ENCODE peak calls at places on chromosomes 13 and 19, in ten cellular contexts. One of them, this sample, is unnamed. For H3K9me3 and H3K36me3, the result is how much of the 10 kb centered on the place peaks cover.

GRCh38 chr13:35874704-35875103 is 256.5 kb downstream of the DCLK1 start:
- DNase-seq in CD8-positive, alpha-beta T cell: no peak
- DNase-seq in heart left ventricle: peak
- DNase-seq in naive thymus-derived CD4-positive, alpha-beta T cell: no peak
- DNase-seq in OCI-LY7: no peak
- DNase-seq in upper lobe of right lung: no peak
- DNase-seq in body of pancreas: no peak
- DNase-seq in fibroblast of lung: no peak
- DNase-seq in PC-3: no peak
- DNase-seq in heart right ventricle: peak
- DNase-seq in this sample: no peak

GRCh38 chr13:110462091-110462490 is 99.4 kb downstream of the RAB20 start:
- DNase-seq in PC-3: no peak
- DNase-seq in upper lobe of right lung: no peak
- DNase-seq in naive thymus-derived CD4-positive, alpha-beta T cell: no peak
- DNase-seq in fibroblast of lung: no peak
- DNase-seq in body of pancreas: no peak
- DNase-seq in OCI-LY7: no peak
- DNase-seq in CD8-positive, alpha-beta T cell: no peak
- DNase-seq in heart right ventricle: no peak
- DNase-seq in heart left ventricle: no peak
- DNase-seq in this sample: no peak

GRCh38 chr19:39479916-39480315 is 722 bp upstream of the TIMM50 start:
- DNase-seq in heart right ventricle: no peak
- DNase-seq in heart left ventricle: no peak
- DNase-seq in naive thymus-derived CD4-positive, alpha-beta T cell: no peak
- DNase-seq in fibroblast of lung: no peak
- DNase-seq in upper lobe of right lung: no peak
- DNase-seq in OCI-LY7: peak
- DNase-seq in PC-3: no peak
- DNase-seq in CD8-positive, alpha-beta T cell: no peak
- DNase-seq in body of pancreas: no peak
- DNase-seq in this sample: no peak

GRCh38 chr13:106561551-106562170 is 6.3 kb downstream of the ARGLU1 start:
- DNase-seq in fibroblast of lung: peak
- DNase-seq in OCI-LY7: no peak
- DNase-seq in PC-3: no peak
- DNase-seq in upper lobe of right lung: no peak
- DNase-seq in heart left ventricle: peak
- DNase-seq in naive thymus-derived CD4-positive, alpha-beta T cell: peak
- DNase-seq in CD8-positive, alpha-beta T cell: peak
- DNase-seq in heart right ventricle: no peak
- DNase-seq in body of pancreas: peak
- DNase-seq in this sample: no peak

GRCh38 chr19:7729211-7729610 is 2.7 kb downstream of the CLEC4G start:
- DNase-seq in heart left ventricle: no peak
- DNase-seq in PC-3: no peak
- DNase-seq in heart right ventricle: no peak
- DNase-seq in CD8-positive, alpha-beta T cell: no peak
- DNase-seq in body of pancreas: peak
- DNase-seq in naive thymus-derived CD4-positive, alpha-beta T cell: no peak
- DNase-seq in OCI-LY7: no peak
- DNase-seq in fibroblast of lung: no peak
- DNase-seq in upper lobe of right lung: no peak
- DNase-seq in this sample: no peak

GRCh38 chr13:30615851-30616311 is 1.8 kb upstream of the USPL1 start:
- DNase-seq in heart right ventricle: no peak
- DNase-seq in upper lobe of right lung: no peak
- DNase-seq in PC-3: peak
- DNase-seq in fibroblast of lung: peak
- DNase-seq in CD8-positive, alpha-beta T cell: no peak
- DNase-seq in OCI-LY7: peak
- DNase-seq in body of pancreas: no peak
- DNase-seq in naive thymus-derived CD4-positive, alpha-beta T cell: no peak
- DNase-seq in heart left ventricle: no peak
- DNase-seq in this sample: no peak

GRCh38 chr13:97962887-97963286 is 9.4 kb downstream of the IPO5 start:
- DNase-seq in naive thymus-derived CD4-positive, alpha-beta T cell: no peak
- DNase-seq in OCI-LY7: no peak
- DNase-seq in CD8-positive, alpha-beta T cell: no peak
- DNase-seq in heart right ventricle: no peak
- DNase-seq in heart left ventricle: no peak
- DNase-seq in upper lobe of right lung: no peak
- DNase-seq in body of pancreas: no peak
- DNase-seq in fibroblast of lung: no peak
- DNase-seq in PC-3: no peak
- DNase-seq in this sample: no peak

GRCh38 chr19:37594982-37595382 is 306 bp downstream of the ZNF540 start:
- DNase-seq in fibroblast of lung: peak
- DNase-seq in heart left ventricle: peak
- DNase-seq in CD8-positive, alpha-beta T cell: peak
- DNase-seq in heart right ventricle: peak
- DNase-seq in body of pancreas: peak
- DNase-seq in PC-3: no peak
- DNase-seq in naive thymus-derived CD4-positive, alpha-beta T cell: peak
- DNase-seq in upper lobe of right lung: peak
- DNase-seq in OCI-LY7: no peak
- DNase-seq in this sample: peak

GRCh38 chr19:47376589-47377144 is 27.6 kb downstream of the DHX34 start:
- DNase-seq in naive thymus-derived CD4-positive, alpha-beta T cell: no peak
- DNase-seq in PC-3: no peak
- DNase-seq in CD8-positive, alpha-beta T cell: no peak
- DNase-seq in heart left ventricle: no peak
- DNase-seq in upper lobe of right lung: no peak
- DNase-seq in OCI-LY7: no peak
- DNase-seq in heart right ventricle: no peak
- DNase-seq in fibroblast of lung: no peak
- DNase-seq in body of pancreas: no peak
- DNase-seq in this sample: no peak

GRCh38 chr19:47284324-47284899 is 9.7 kb downstream of the INAFM1 start:
- DNase-seq in naive thymus-derived CD4-positive, alpha-beta T cell: no peak
- DNase-seq in heart left ventricle: no peak
- DNase-seq in PC-3: peak
- DNase-seq in OCI-LY7: peak
- DNase-seq in fibroblast of lung: peak
- DNase-seq in body of pancreas: peak
- DNase-seq in upper lobe of right lung: no peak
- DNase-seq in heart right ventricle: no peak
- DNase-seq in CD8-positive, alpha-beta T cell: peak
- DNase-seq in this sample: peak

GRCh38 chr19:55178781-55179569 is 1.1 kb downstream of the SYT5 start:
- DNase-seq in heart right ventricle: peak
- DNase-seq in body of pancreas: peak
- DNase-seq in upper lobe of right lung: peak
- DNase-seq in CD8-positive, alpha-beta T cell: peak
- DNase-seq in fibroblast of lung: peak
- DNase-seq in PC-3: peak
- DNase-seq in heart left ventricle: peak
- DNase-seq in OCI-LY7: peak
- DNase-seq in naive thymus-derived CD4-positive, alpha-beta T cell: peak
- DNase-seq in this sample: peak

GRCh38 chr19:53509443-53509842 is 28.5 kb upstream of the ZNF331 start:
- DNase-seq in PC-3: no peak
- DNase-seq in upper lobe of right lung: no peak
- DNase-seq in fibroblast of lung: no peak
- DNase-seq in body of pancreas: no peak
- DNase-seq in OCI-LY7: no peak
- DNase-seq in naive thymus-derived CD4-positive, alpha-beta T cell: no peak
- DNase-seq in heart right ventricle: no peak
- DNase-seq in CD8-positive, alpha-beta T cell: no peak
- DNase-seq in heart left ventricle: no peak
- DNase-seq in this sample: no peak

GRCh38 chr19:11375143-11375948 is 880 bp downstream of the SWSAP1 start:
- DNase-seq in heart left ventricle: peak
- DNase-seq in fibroblast of lung: no peak
- DNase-seq in heart right ventricle: peak
- DNase-seq in OCI-LY7: peak
- DNase-seq in PC-3: peak
- DNase-seq in body of pancreas: peak
- DNase-seq in naive thymus-derived CD4-positive, alpha-beta T cell: peak
- DNase-seq in upper lobe of right lung: peak
- DNase-seq in CD8-positive, alpha-beta T cell: peak
- DNase-seq in this sample: peak

GRCh38 chr13:35283856-35284255 is 192.6 kb downstream of the MAB21L1 start:
- DNase-seq in PC-3: peak
- DNase-seq in OCI-LY7: no peak
- DNase-seq in fibroblast of lung: peak
- DNase-seq in heart left ventricle: no peak
- DNase-seq in CD8-positive, alpha-beta T cell: no peak
- DNase-seq in body of pancreas: no peak
- DNase-seq in heart right ventricle: no peak
- DNase-seq in upper lobe of right lung: no peak
- DNase-seq in naive thymus-derived CD4-positive, alpha-beta T cell: no peak
- DNase-seq in this sample: no peak

GRCh38 chr13:46062190-46062589 is 9.6 kb upstream of the ZC3H13 start:
- DNase-seq in heart right ventricle: no peak
- DNase-seq in naive thymus-derived CD4-positive, alpha-beta T cell: no peak
- DNase-seq in body of pancreas: no peak
- DNase-seq in upper lobe of right lung: no peak
- DNase-seq in fibroblast of lung: peak
- DNase-seq in OCI-LY7: no peak
- DNase-seq in CD8-positive, alpha-beta T cell: no peak
- DNase-seq in PC-3: peak
- DNase-seq in heart left ventricle: no peak
- DNase-seq in this sample: no peak

GRCh38 chr19:52034051-52034728 is 6.0 kb upstream of the ZNF614 start:
- DNase-seq in upper lobe of right lung: no peak
- DNase-seq in OCI-LY7: no peak
- DNase-seq in heart left ventricle: no peak
- DNase-seq in heart right ventricle: no peak
- DNase-seq in PC-3: no peak
- DNase-seq in naive thymus-derived CD4-positive, alpha-beta T cell: no peak
- DNase-seq in CD8-positive, alpha-beta T cell: no peak
- DNase-seq in body of pancreas: no peak
- DNase-seq in fibroblast of lung: peak
- DNase-seq in this sample: no peak

GRCh38 chr19:52039169-52039568 is 9.5 kb downstream of the ZNF432 start:
- DNase-seq in heart right ventricle: no peak
- DNase-seq in naive thymus-derived CD4-positive, alpha-beta T cell: no peak
- DNase-seq in upper lobe of right lung: no peak
- DNase-seq in OCI-LY7: no peak
- DNase-seq in CD8-positive, alpha-beta T cell: no peak
- DNase-seq in heart left ventricle: no peak
- DNase-seq in PC-3: no peak
- DNase-seq in fibroblast of lung: no peak
- DNase-seq in body of pancreas: no peak
- DNase-seq in this sample: no peak
- H3K9me3 ChIP-seq in heart right ventricle: under half
- H3K9me3 ChIP-seq in naive thymus-derived CD4-positive, alpha-beta T cell: under half
- H3K9me3 ChIP-seq in upper lobe of right lung: half or more
- H3K9me3 ChIP-seq in OCI-LY7: under half
- H3K9me3 ChIP-seq in CD8-positive, alpha-beta T cell: under half
- H3K9me3 ChIP-seq in heart left ventricle: half or more
- H3K9me3 ChIP-seq in PC-3: under half
- H3K9me3 ChIP-seq in fibroblast of lung: under half
- H3K9me3 ChIP-seq in body of pancreas: half or more
- H3K9me3 ChIP-seq in this sample: half or more

DNA sequence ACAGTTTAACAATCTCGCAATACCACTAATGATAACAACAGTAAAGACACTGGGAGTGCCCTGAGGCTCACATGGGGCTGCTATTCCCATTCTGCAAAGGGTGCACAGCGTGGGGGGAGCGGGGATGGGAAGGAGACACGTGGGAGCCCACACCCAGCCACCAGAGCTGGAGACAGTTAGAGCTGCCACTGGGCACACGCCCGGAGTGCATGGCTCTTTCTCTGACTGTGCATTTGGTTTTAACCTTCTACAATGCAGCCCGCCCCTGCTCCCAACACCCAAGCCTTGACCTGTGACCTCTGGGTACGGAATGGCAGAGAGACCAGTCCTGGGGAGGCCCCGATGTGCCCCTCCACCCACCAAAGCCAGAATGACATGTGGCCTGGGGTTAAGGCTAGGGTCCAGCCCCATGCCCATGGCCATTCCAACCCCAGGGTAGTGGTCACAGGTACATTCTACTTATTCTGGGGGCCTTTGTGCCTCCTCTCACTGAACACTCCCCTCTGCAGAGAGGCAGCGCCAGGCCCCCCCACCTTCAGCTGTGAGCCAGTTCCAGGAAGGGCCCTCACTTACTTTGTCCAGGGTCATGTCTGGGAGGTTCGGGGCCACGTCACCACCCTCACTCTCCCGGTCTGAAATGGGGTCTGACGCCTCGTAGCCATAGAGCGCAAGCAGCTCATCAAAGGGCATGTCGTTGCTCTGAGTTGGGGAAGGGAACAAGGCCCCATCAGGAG is 17.1 kb downstream of the MIER2 start:
- DNase-seq in body of pancreas: no peak
- DNase-seq in PC-3: no peak
- DNase-seq in CD8-positive, alpha-beta T cell: no peak
- DNase-seq in heart left ventricle: no peak
- DNase-seq in naive thymus-derived CD4-positive, alpha-beta T cell: no peak
- DNase-seq in heart right ventricle: no peak
- DNase-seq in OCI-LY7: no peak
- DNase-seq in upper lobe of right lung: peak
- DNase-seq in fibroblast of lung: no peak
- DNase-seq in this sample: no peak
- H3K36me3 ChIP-seq in body of pancreas: under half
- H3K36me3 ChIP-seq in PC-3: under half
- H3K36me3 ChIP-seq in CD8-positive, alpha-beta T cell: under half
- H3K36me3 ChIP-seq in heart left ventricle: under half
- H3K36me3 ChIP-seq in naive thymus-derived CD4-positive, alpha-beta T cell: under half
- H3K36me3 ChIP-seq in heart right ventricle: half or more
- H3K36me3 ChIP-seq in OCI-LY7: half or more
- H3K36me3 ChIP-seq in upper lobe of right lung: half or more
- H3K36me3 ChIP-seq in fibroblast of lung: under half
- H3K36me3 ChIP-seq in this sample: half or more

DNA sequence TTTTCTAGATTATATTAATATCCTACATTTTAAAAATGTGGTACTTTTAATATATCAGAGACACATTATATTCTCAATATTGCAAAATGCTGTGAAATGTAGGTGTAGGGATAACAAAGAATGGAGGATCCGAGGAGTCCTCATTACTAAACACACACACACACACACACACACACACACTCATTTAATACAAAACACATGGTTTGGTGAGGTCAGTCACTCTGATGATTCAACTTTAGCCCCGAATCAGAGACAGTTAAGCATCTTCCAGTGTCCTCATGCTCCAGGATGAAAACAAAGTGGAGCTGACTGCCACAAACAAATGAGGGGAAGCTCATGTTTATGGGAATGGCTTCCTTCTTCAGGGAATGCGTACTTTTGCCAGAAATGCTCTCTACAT is 147.5 kb downstream of the CYSLTR2 start:
- DNase-seq in heart right ventricle: no peak
- DNase-seq in body of pancreas: no peak
- DNase-seq in upper lobe of right lung: no peak
- DNase-seq in PC-3: no peak
- DNase-seq in OCI-LY7: no peak
- DNase-seq in CD8-positive, alpha-beta T cell: no peak
- DNase-seq in fibroblast of lung: peak
- DNase-seq in naive thymus-derived CD4-positive, alpha-beta T cell: no peak
- DNase-seq in heart left ventricle: no peak
- DNase-seq in this sample: no peak
- H3K27ac ChIP-seq in heart right ventricle: no peak
- H3K27ac ChIP-seq in body of pancreas: no peak
- H3K27ac ChIP-seq in upper lobe of right lung: no peak
- H3K27ac ChIP-seq in PC-3: no peak
- H3K27ac ChIP-seq in OCI-LY7: no peak
- H3K27ac ChIP-seq in CD8-positive, alpha-beta T cell: no peak
- H3K27ac ChIP-seq in fibroblast of lung: no peak
- H3K27ac ChIP-seq in naive thymus-derived CD4-positive, alpha-beta T cell: no peak
- H3K27ac ChIP-seq in heart left ventricle: no peak
- H3K27ac ChIP-seq in this sample: no peak

GRCh38 chr13:65756071-65756671 is 1474.0 kb downstream of the PCDH9 start:
- DNase-seq in heart left ventricle: no peak
- DNase-seq in CD8-positive, alpha-beta T cell: no peak
- DNase-seq in naive thymus-derived CD4-positive, alpha-beta T cell: no peak
- DNase-seq in OCI-LY7: no peak
- DNase-seq in heart right ventricle: no peak
- DNase-seq in PC-3: no peak
- DNase-seq in fibroblast of lung: no peak
- DNase-seq in upper lobe of right lung: no peak
- DNase-seq in body of pancreas: no peak
- DNase-seq in this sample: no peak
- H3K9me3 ChIP-seq in heart left ventricle: under half
- H3K9me3 ChIP-seq in CD8-positive, alpha-beta T cell: under half
- H3K9me3 ChIP-seq in naive thymus-derived CD4-positive, alpha-beta T cell: under half
- H3K9me3 ChIP-seq in OCI-LY7: under half
- H3K9me3 ChIP-seq in heart right ventricle: under half
- H3K9me3 ChIP-seq in PC-3: under half
- H3K9me3 ChIP-seq in fibroblast of lung: under half
- H3K9me3 ChIP-seq in upper lobe of right lung: under half
- H3K9me3 ChIP-seq in body of pancreas: under half
- H3K9me3 ChIP-seq in this sample: under half